ENCODE peak calls at places on chromosomes 1 and 21, in four cellular contexts. A is H1, M is mesenchymal stem cell, Q is H9. W is an unnamed sample.

GRCh38 chr1:236492378-236492777 is 31.4 kb upstream of the LGALS8 start:
- DNase-seq in A (no peak), M (no peak), Q (no peak), W (no peak)

GRCh38 chr21:16863541-16863940 is 649.3 kb upstream of the CXADR start:
- DNase-seq in A (no peak), M (peak), Q (no peak), W (no peak)

GRCh38 chr1:201355471-201355870 is 22.0 kb downstream of the TNNT2 start:
- DNase-seq in A (no peak), M (no peak), Q (no peak), W (no peak)

GRCh38 chr1:94658221-94658620 is 116.7 kb upstream of the F3 start:
- DNase-seq in A (peak), M (peak), Q (no peak), W (no peak)

GRCh38 chr1:205375816-205376545 is 19.3 kb upstream of the KLHDC8A start:
- DNase-seq in A (no peak), M (peak), Q (peak), W (peak)

GRCh38 chr1:199009447-199009846 is 370.6 kb downstream of the PTPRC start:
- DNase-seq in A (no peak), M (no peak), Q (no peak), W (no peak)

GRCh38 chr21:38165466-38166213 is 91.2 kb upstream of the KCNJ15 start:
- DNase-seq in A (no peak), M (peak), Q (no peak), W (no peak)

GRCh38 chr1:197341626-197342025 is 73.6 kb downstream of the CRB1 start:
- DNase-seq in A (no peak), M (no peak), Q (no peak), W (no peak)

GRCh38 chr1:90854559-90854958 is 137.5 kb upstream of the BARHL2 start:
- DNase-seq in A (no peak), M (no peak), Q (no peak), W (no peak)

GRCh38 chr1:27487927-27488522 is 1.9 kb downstream of the WASF2 start:
- DNase-seq in A (no peak), M (peak), Q (no peak), W (no peak)

GRCh38 chr1:238063454-238063853 is 172.7 kb upstream of the ZP4 start:
- DNase-seq in A (no peak), M (peak), Q (no peak), W (no peak)

GRCh38 chr1:199161766-199162303 is 523.0 kb downstream of the PTPRC start:
- DNase-seq in A (no peak), M (no peak), Q (no peak), W (no peak)

GRCh38 chr1:225877570-225877969 is 4.6 kb downstream of the TMEM63A start:
- DNase-seq in A (peak), M (peak), Q (peak), W (peak)

GRCh38 chr1:38570576-38570975 is 289.0 kb downstream of the RRAGC start:
- DNase-seq in A (no peak), M (no peak), Q (no peak), W (no peak)

GRCh38 chr1:99004270-99005141 is at the start of gene PLPPR5:
- DNase-seq in A (peak), M (peak), Q (peak), W (peak)

GRCh38 chr1:241627453-241628329 is 12.5 kb downstream of the CHML start:
- DNase-seq in A (no peak), M (peak), Q (no peak), W (no peak)

GRCh38 chr1:244672961-244673695 is 20.2 kb downstream of the DESI2 start:
- DNase-seq in A (no peak), M (no peak), Q (no peak), W (no peak)

GRCh38 chr1:28848408-28848807 is 36.4 kb downstream of the OPRD1 start:
- DNase-seq in A (no peak), M (no peak), Q (no peak), W (no peak)

GRCh38 chr1:48619529-48619928 is 147.5 kb upstream of the SPATA6 start:
- DNase-seq in A (peak), M (no peak), Q (peak), W (no peak)

GRCh38 chr1:3708696-3709246 is 43.5 kb upstream of the CCDC27 start:
- DNase-seq in A (peak), M (no peak), Q (peak), W (no peak)

GRCh38 chr1:166479052-166479631 is 312.3 kb upstream of the FAM78B start:
- DNase-seq in A (peak), M (peak), Q (peak), W (peak)

GRCh38 chr1:8315573-8316475 is 2.1 kb upstream of the SLC45A1 start:
- DNase-seq in A (peak), M (no peak), Q (peak), W (no peak)

GRCh38 chr1:30697977-30698376 is 25.4 kb downstream of the MATN1 start:
- DNase-seq in A (no peak), M (no peak), Q (no peak), W (no peak)

GRCh38 chr1:178536844-178537371 is 24.0 kb downstream of the TEX35 start:
- DNase-seq in A (no peak), M (peak), Q (no peak), W (no peak)

GRCh38 chr1:17122449-17123194 is 3.4 kb upstream of the PADI2 start:
- DNase-seq in A (no peak), M (peak), Q (no peak), W (no peak)

GRCh38 chr1:192604979-192605620 is 29.5 kb downstream of the RGS1 start:
- DNase-seq in A (no peak), M (peak), Q (no peak), W (no peak)

GRCh38 chr21:43953028-43953427 is 59.1 kb upstream of the TRAPPC10 start:
- DNase-seq in A (no peak), M (no peak), Q (no peak), W (no peak)

GRCh38 chr1:198287916-198288315 is 131.1 kb downstream of the NEK7 start:
- DNase-seq in A (no peak), M (no peak), Q (no peak), W (no peak)

GRCh38 chr1:228037401-228038386 is 30.9 kb downstream of the WNT3A start:
- DNase-seq in A (peak), M (peak), Q (peak), W (peak)

GRCh38 chr1:67347688-67348472 is 40.2 kb downstream of the IL12RB2 start:
- DNase-seq in A (peak), M (peak), Q (peak), W (peak)

GRCh38 chr1:93876284-93876683 is 2.7 kb downstream of the DNTTIP2 start:
- DNase-seq in A (no peak), M (peak), Q (no peak), W (no peak)

GRCh38 chr1:107950434-107950833 is 14.5 kb downstream of the VAV3 start:
- DNase-seq in A (no peak), M (no peak), Q (no peak), W (no peak)

GRCh38 chr1:222914861-222915632 is 100.2 kb downstream of the DISP1 start:
- DNase-seq in A (no peak), M (peak), Q (no peak), W (no peak)

GRCh38 chr1:1426496-1426960 is 5.5 kb upstream of the ANKRD65 start:
- DNase-seq in A (no peak), M (no peak), Q (peak), W (no peak)

GRCh38 chr1:1425753-1426495 is 4.8 kb upstream of the ANKRD65 start:
- DNase-seq in A (peak), M (no peak), Q (peak), W (no peak)

GRCh38 chr1:1425426-1425752 is 4.3 kb upstream of the ANKRD65 start:
- DNase-seq in A (no peak), M (no peak), Q (no peak), W (no peak)

GRCh38 chr1:1428174-1428573 is 7.1 kb upstream of the ANKRD65 start:
- DNase-seq in A (no peak), M (no peak), Q (peak), W (no peak)

DNA sequence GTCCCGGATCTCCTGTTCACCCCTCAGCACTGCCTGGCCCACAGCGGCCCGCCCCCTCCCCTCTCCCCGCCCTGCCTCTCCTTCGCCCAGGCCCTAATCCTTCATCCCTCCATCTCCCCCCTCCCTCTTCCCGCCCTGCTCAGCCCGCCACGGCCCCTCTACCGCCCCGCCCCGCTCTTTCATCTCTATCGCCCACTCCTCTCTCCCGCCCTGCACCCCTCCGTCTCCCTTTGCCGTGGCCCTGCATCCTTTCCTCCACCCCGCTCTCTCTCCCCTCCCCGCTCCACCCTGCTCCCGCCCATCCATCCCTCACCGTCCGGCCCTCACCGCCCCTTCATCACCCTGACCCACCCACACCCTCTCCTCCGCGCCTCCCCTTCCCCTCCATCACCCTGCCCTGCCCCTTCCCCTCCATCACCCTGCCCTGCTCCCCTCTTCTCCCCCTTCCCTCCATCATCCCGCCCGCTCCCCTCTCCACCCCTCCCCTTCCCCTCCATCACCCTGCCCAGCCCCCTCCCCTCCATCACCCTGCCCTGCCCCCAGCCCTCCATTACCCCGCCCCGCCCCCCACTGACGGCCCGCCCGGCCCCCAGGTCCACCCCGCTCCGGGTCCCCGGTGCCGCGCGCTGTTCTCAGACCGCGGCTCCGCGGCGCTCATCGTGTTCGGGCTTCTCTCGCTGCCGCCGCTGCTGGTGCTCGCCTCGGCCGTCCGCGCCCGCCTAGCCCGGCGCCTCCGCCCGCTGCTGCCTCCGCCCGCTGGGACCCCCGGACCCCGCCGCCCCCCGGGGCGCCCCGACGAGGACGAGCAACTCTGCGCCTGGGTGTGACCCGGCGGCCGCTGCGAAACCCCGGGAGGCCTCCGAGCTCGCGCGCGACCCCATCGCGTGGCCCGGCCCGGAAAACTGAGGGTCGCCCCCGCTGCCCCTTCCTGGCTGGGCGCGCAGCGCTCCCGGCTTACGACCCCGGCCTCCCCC is 6.2 kb upstream of the ANKRD65 start:
- DNase-seq in A (no peak), M (no peak), Q (peak), W (peak)
- H2BK12ac ChIP-seq in A (peak), M (no peak), Q (no peak), W (no peak)

GRCh38 chr1:36322786-36323635 is 434 bp downstream of the EVA1B start:
- DNase-seq in A (peak), M (peak), Q (peak), W (peak)

GRCh38 chr1:36320291-36320758 is 3.1 kb downstream of the EVA1B start:
- DNase-seq in A (peak), M (no peak), Q (no peak), W (no peak)

GRCh38 chr1:36322085-36322785 is 1.2 kb downstream of the EVA1B start:
- DNase-seq in A (peak), M (peak), Q (peak), W (no peak)

GRCh38 chr1:36320767-36321118 is 2.7 kb downstream of the EVA1B start:
- DNase-seq in A (no peak), M (no peak), Q (no peak), W (no peak)

GRCh38 chr1:36321119-36321951 is 2.1 kb downstream of the EVA1B start:
- DNase-seq in A (peak), M (peak), Q (peak), W (peak)
- H2BK120ac ChIP-seq in A (no peak), M (peak), Q (no peak), W (peak)

DNA sequence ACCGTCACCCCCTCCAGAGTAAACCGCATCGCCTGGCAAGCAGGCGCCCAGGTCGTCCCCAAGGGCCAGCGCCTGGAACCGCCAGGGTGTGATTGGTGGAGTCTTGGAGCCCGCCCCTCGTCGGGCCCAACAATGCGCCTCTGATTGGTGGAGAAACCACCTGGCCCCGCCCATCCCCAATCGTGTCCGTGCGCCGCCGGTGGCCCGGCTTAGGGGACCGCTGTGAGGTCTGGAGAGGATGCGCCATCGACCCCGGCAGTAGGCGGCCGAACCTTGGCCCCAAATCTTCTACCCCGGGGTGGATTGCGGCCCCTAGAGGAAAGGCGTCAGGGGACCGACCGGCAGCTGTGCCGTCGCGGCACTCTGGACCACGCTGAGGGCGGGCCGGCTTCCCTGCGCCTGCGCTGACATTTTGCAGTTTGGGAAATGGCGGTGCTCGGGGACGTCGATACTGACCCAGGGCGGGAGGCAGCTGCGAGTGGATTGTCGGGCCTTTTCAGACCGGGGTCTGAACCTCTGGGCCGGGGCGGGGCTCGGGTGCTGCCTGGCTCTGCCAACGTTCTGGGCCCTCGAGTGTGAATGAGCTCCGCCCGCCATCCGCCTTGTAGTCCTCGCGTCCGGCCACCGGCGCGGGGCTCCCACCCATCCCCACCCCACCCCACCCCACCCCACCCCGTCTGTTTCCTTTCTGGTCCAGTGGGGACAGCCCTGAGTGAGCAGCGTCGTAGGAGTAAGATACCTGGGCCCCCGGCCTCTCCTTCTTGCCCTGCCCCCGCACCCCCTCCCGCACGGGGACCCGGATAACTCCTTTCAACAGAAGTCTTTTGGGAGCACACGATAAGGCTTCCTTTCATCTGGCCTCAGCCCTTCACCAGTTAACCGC is 34.2 kb downstream of the SLC2A1 start:
- DNase-seq in A (peak), M (peak), Q (peak), W (peak)
- H2BK12ac ChIP-seq in A (no peak), M (no peak), Q (no peak), W (no peak)

GRCh38 chr1:70977575-70977974 is 70.0 kb downstream of the PTGER3 start:
- DNase-seq in A (no peak), M (no peak), Q (no peak), W (no peak)

GRCh38 chr1:70979313-70979712 is 68.3 kb downstream of the PTGER3 start:
- DNase-seq in A (no peak), M (no peak), Q (no peak), W (no peak)

GRCh38 chr1:70979879-70980278 is 67.7 kb downstream of the PTGER3 start:
- DNase-seq in A (no peak), M (no peak), Q (no peak), W (no peak)

GRCh38 chr1:70980361-70980760 is 67.3 kb downstream of the PTGER3 start:
- DNase-seq in A (no peak), M (no peak), Q (no peak), W (no peak)

DNA sequence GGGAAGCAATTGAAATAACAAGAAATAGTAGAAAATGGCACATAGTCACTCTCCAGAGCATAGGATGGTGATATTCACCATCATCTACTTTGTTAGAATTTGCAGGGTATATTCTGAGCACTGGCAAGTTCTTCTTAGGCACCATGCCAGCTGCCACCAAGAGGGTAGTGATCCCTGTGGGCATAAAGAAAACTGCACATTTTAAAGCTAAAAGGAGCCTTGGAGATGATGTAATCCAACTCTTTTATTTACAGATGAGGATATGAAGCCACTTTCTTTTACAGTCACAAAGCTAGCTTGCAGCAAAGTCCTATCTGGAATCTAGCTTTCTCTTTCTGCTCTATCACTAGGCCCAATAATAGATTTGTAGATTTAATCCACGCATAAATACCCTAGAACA is 69.0 kb downstream of the PTGER3 start:
- DNase-seq in A (no peak), M (no peak), Q (no peak), W (no peak)
- H2BK120ac ChIP-seq in A (no peak), M (no peak), Q (no peak), W (no peak)

GRCh38 chr1:203589201-203589600 is 37.4 kb upstream of the ATP2B4 start:
- DNase-seq in A (no peak), M (no peak), Q (no peak), W (no peak)
- H2BK12ac ChIP-seq in A (no peak), M (no peak), Q (no peak), W (no peak)

GRCh38 chr1:217660353-217661062 is 29.4 kb downstream of the SPATA17 start:
- DNase-seq in A (no peak), M (peak), Q (no peak), W (no peak)
- H2BK120ac ChIP-seq in A (no peak), M (no peak), Q (no peak), W (no peak)

GRCh38 chr1:6417961-6418667 is 1.6 kb downstream of the HES2 start:
- DNase-seq in A (no peak), M (no peak), Q (no peak), W (no peak)

GRCh38 chr1:6414443-6414844 is 5.3 kb downstream of the HES2 start:
- DNase-seq in A (peak), M (peak), Q (peak), W (no peak)

GRCh38 chr1:6414881-6415280 is 4.8 kb downstream of the HES2 start:
- DNase-seq in A (no peak), M (no peak), Q (no peak), W (no peak)

GRCh38 chr1:6416906-6417305 is 2.8 kb downstream of the HES2 start:
- DNase-seq in A (no peak), M (no peak), Q (no peak), W (no peak)

GRCh38 chr1:6415979-6416656 is 3.6 kb downstream of the HES2 start:
- DNase-seq in A (no peak), M (no peak), Q (no peak), W (no peak)
- H2BK12ac ChIP-seq in A (peak), M (no peak), Q (no peak), W (no peak)

GRCh38 chr1:150562384-150563339 is 13.5 kb downstream of the ADAMTSL4 start:
- DNase-seq in A (no peak), M (peak), Q (peak), W (no peak)
- H2BK120ac ChIP-seq in A (no peak), M (peak), Q (no peak), W (no peak)

GRCh38 chr1:22442212-22442894 is 9.3 kb upstream of the ZBTB40 start:
- DNase-seq in A (no peak), M (no peak), Q (no peak), W (no peak)
- H2BK12ac ChIP-seq in A (no peak), M (no peak), Q (no peak), W (no peak)

DNA sequence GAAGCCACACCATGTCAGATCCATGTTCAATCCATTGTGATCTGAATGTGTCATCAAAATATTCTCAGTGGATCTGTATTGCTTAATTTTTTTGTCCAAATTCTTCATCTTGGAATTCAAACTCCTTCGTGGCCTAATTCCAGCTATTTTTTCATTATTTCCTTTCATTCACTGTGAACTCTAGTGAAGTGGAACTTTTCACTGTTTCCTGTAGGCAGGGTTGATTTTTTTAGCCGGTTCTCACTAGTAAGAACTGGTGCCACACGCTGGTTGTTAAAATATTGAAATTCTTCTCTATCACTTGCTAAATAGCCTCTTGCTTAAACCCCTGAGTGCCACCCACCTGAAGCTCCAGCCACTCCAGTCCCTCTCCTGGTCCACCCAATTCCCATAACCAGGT is 7.6 kb upstream of the S100A11 start:
- DNase-seq in A (no peak), M (no peak), Q (no peak), W (no peak)
- H2BK120ac ChIP-seq in A (peak), M (no peak), Q (no peak), W (no peak)

W was measured in neuronal stem cell.